ENCODE peak calls at places on chromosomes 12 and 14, in four cellular contexts. P is stimulated activated CD8-positive, alpha-beta memory T cell treated with anti-CD3 and anti-CD28 coated beads, Interleukin-12 subunit alpha, Interleukin-12 subunit beta, amount 100 ng/mL, for 1 hour; K is GM03348; F is renal cortical epithelial cell. M is an unnamed sample.

GRCh38 chr12:116040412-116040811 is 237.1 kb downstream of the MED13L start:
- DNase-seq in K (peak), P (no peak), F (no peak), M (no peak)

GRCh38 chr14:68977741-68978549 is 1.2 kb downstream of the ACTN1 start:
- DNase-seq in F (no peak), P (peak), K (peak), M (peak)

GRCh38 chr12:12194206-12194605 is 72.6 kb downstream of the LRP6 start:
- DNase-seq in F (peak), K (no peak), P (no peak), M (no peak)

GRCh38 chr12:119383206-119383605 is 48.7 kb downstream of the CCDC60 start:
- DNase-seq in P (no peak), F (no peak), K (no peak), M (no peak)

GRCh38 chr14:87111741-87112140 is 881.2 kb downstream of the GALC start:
- DNase-seq in K (no peak), F (no peak), P (no peak), M (no peak)

GRCh38 chr14:55893695-55894094 is 224.5 kb upstream of the PELI2 start:
- DNase-seq in K (no peak), P (no peak), F (no peak), M (no peak)

GRCh38 chr14:52080817-52081755 is 12.2 kb upstream of the NID2 start:
- DNase-seq in P (no peak), F (peak), K (peak), M (no peak)

GRCh38 chr12:45634273-45634917 is 95.1 kb upstream of the ARID2 start:
- DNase-seq in K (no peak), F (no peak), P (no peak), M (no peak)

GRCh38 chr12:2341871-2342270 is 289.1 kb downstream of the CACNA1C start:
- DNase-seq in P (no peak), F (peak), K (peak), M (no peak)

GRCh38 chr12:130124605-130125244 is 37.5 kb upstream of the FZD10 start:
- DNase-seq in F (no peak), K (no peak), P (no peak), M (no peak)

GRCh38 chr12:119772431-119772830 is 104.5 kb downstream of the PRKAB1 start:
- DNase-seq in F (no peak), P (no peak), K (no peak), M (no peak)

GRCh38 chr14:20632831-20633771 is 8.4 kb downstream of the OR6S1 start:
- DNase-seq in K (peak), F (peak), P (no peak), M (peak)

GRCh38 chr12:23666866-23667265 is 282.6 kb downstream of the SOX5 start:
- DNase-seq in P (no peak), K (no peak), F (no peak), M (no peak)

GRCh38 chr14:55373784-55374725 is 37.6 kb downstream of the ATG14 start:
- DNase-seq in F (peak), P (peak), K (no peak), M (no peak)

GRCh38 chr12:120842595-120842994 is 61.6 kb downstream of the SPPL3 start:
- DNase-seq in K (no peak), P (no peak), F (no peak), M (no peak)

GRCh38 chr12:27615331-27615891 is 80.8 kb upstream of the REP15 start:
- DNase-seq in F (peak), P (no peak), K (peak), M (no peak)

GRCh38 chr14:104768437-104769323 is 15.7 kb downstream of the SIVA1 start:
- DNase-seq in K (peak), F (peak), P (peak), M (peak)

GRCh38 chr12:65689508-65689907 is 134.8 kb upstream of the HMGA2 start:
- DNase-seq in F (no peak), P (no peak), K (no peak), M (no peak)

GRCh38 chr12:130633771-130634170 is 82.3 kb downstream of the RIMBP2 start:
- DNase-seq in F (peak), K (no peak), P (no peak), M (no peak)

GRCh38 chr14:89347885-89348284 is 69.1 kb downstream of the FOXN3 start:
- DNase-seq in F (no peak), K (no peak), P (no peak), M (no peak)

GRCh38 chr14:93107383-93107782 is 8.3 kb downstream of the ITPK1 start:
- DNase-seq in P (no peak), F (no peak), K (no peak), M (no peak)

GRCh38 chr14:79011091-79011919 is 841.1 kb downstream of the NRXN3 start:
- DNase-seq in K (peak), P (no peak), F (peak), M (peak)

GRCh38 chr12:53223391-53224267 is 8.4 kb downstream of the RARG start:
- DNase-seq in K (peak), P (no peak), F (no peak), M (no peak)

GRCh38 chr14:100348779-100349708 is 25.9 kb downstream of the SLC25A47 start:
- DNase-seq in K (no peak), P (no peak), F (no peak), M (no peak)

GRCh38 chr12:40622246-40622838 is 69.9 kb upstream of the CNTN1 start:
- DNase-seq in P (no peak), K (peak), F (peak), M (peak)

GRCh38 chr12:57452181-57452936 is 2.7 kb upstream of the INHBE start:
- DNase-seq in P (no peak), K (peak), F (no peak), M (peak)

GRCh38 chr12:105316931-105317330 is 13.6 kb upstream of the C12orf75 start:
- DNase-seq in K (no peak), P (no peak), F (no peak), M (no peak)

GRCh38 chr14:59826150-59826549 is 44.4 kb downstream of the RTN1 start:
- DNase-seq in P (no peak), K (no peak), F (no peak), M (no peak)

GRCh38 chr12:5085896-5086295 is 42.2 kb downstream of the KCNA5 start:
- DNase-seq in F (peak), K (peak), P (no peak), M (no peak)

GRCh38 chr12:28885275-28885674 is 263.8 kb upstream of the FAR2 start:
- DNase-seq in P (no peak), F (no peak), K (no peak), M (no peak)

GRCh38 chr14:74647061-74647833 is 35.2 kb upstream of the LTBP2 start:
- DNase-seq in K (no peak), F (no peak), P (no peak), M (no peak)

GRCh38 chr12:95755236-95755865 is 35.2 kb downstream of the NTN4 start:
- DNase-seq in F (no peak), P (no peak), K (no peak), M (no peak)